ENCODE peak calls at places on chromosomes 3 and 15, in nine cellular contexts. H is NCI-H2029 treated with DMSO at 0.1 percent for 48 hours, J is HT1080, V is left ventricle myocardium inferior, X is mesendoderm, P is type B pancreatic cell, T is HCT116, R is activated B cell treated with CpG ODN at 0.5 μM for 24 hours, L is hepatic stellate cell. K is an unnamed sample.

GRCh38 chr3:41417574-41417973 is 218.3 kb downstream of the CTNNB1 start:
- DNase-seq in H (no peak), J (no peak), V (no peak), X (no peak), P (no peak), T (no peak), R (no peak), L (no peak), K (no peak)

GRCh38 chr15:41847981-41848380 is 9.3 kb downstream of the PLA2G4B start:
- DNase-seq in H (no peak), J (no peak), V (no peak), X (no peak), P (no peak), T (no peak), R (no peak), L (no peak), K (no peak)

GRCh38 chr3:24686764-24687163 is 192.1 kb upstream of the THRB start:
- DNase-seq in H (no peak), J (peak), V (no peak), X (no peak), P (no peak), T (no peak), R (no peak), L (peak), K (no peak)

GRCh38 chr3:172170841-172171240 is 131.5 kb downstream of the FNDC3B start:
- DNase-seq in H (no peak), J (no peak), V (no peak), X (no peak), P (no peak), T (no peak), R (no peak), L (no peak), K (no peak)

GRCh38 chr3:48684054-48684349 is 1.7 kb downstream of the NCKIPSD start:
- DNase-seq in H (no peak), J (no peak), V (no peak), X (no peak), P (no peak), T (no peak), R (no peak), L (no peak), K (no peak)

GRCh38 chr3:161069441-161070251 is 35.5 kb downstream of the B3GALNT1 start:
- DNase-seq in H (no peak), J (peak), V (no peak), X (no peak), P (no peak), T (no peak), R (no peak), L (peak), K (no peak)

GRCh38 chr3:156151824-156152428 is 31.5 kb downstream of the KCNAB1 start:
- DNase-seq in H (peak), J (peak), V (peak), X (peak), P (peak), T (peak), R (no peak), L (peak), K (peak)

GRCh38 chr3:29331830-29332637 is 51.2 kb downstream of the RBMS3 start:
- DNase-seq in H (no peak), J (no peak), V (no peak), X (peak), P (no peak), T (no peak), R (no peak), L (no peak), K (no peak)

GRCh38 chr3:186110975-186111974 is 2.4 kb upstream of the ETV5 start:
- DNase-seq in H (no peak), J (no peak), V (no peak), X (no peak), P (no peak), T (no peak), R (no peak), L (no peak), K (no peak)

GRCh38 chr3:38543602-38544001 is 47.5 kb downstream of the EXOG start:
- DNase-seq in H (no peak), J (no peak), V (peak), X (no peak), P (no peak), T (no peak), R (no peak), L (no peak), K (no peak)